ENCODE peak calls at places on chromosomes 7 and 10, in eight cellular contexts. P is mammary epithelial cell, F is T-helper 9 cell, L is HEK293T, N is hippocampal formation, Z is NCI-H1694 treated with DMSO at 0.1 percent for 48 hours, K is activated T-cell treated with anti-CD3 and anti-CD28 coated beads for 24 hours, I is HTR-8/SVneo. H is an unnamed sample.

GRCh38 chr7:43141091-43141490 is 28.6 kb downstream of the HECW1 start:
- DNase-seq in Z (no peak), L (no peak), F (no peak), I (no peak), N (no peak), P (peak; percentile 31), K (no peak), H (no peak)

GRCh38 chr10:50992356-50992866 is 81.9 kb upstream of the PRKG1 start:
- DNase-seq in Z (no peak), F (no peak), L (peak; percentile 15), N (no peak), K (no peak), P (no peak), I (no peak), H (no peak)

GRCh38 chr7:100826546-100827329 is 585 bp downstream of the EPHB4 start:
- DNase-seq in K (no peak), F (no peak), P (peak; percentile 38), I (no peak), N (no peak), L (no peak), Z (no peak), H (no peak)

GRCh38 chr7:98229441-98229840 is 18.2 kb downstream of the BHLHA15 start:
- DNase-seq in P (no peak), N (no peak), K (no peak), Z (no peak), I (no peak), F (no peak), L (no peak), H (no peak)

GRCh38 chr10:128220011-128220410 is 93.8 kb upstream of the MKI67 start:
- DNase-seq in L (no peak), N (no peak), P (no peak), I (no peak), Z (no peak), K (no peak), F (no peak), H (no peak)

GRCh38 chr7:101140339-101140699 is 13.4 kb downstream of the SERPINE1 start:
- DNase-seq in Z (no peak), F (no peak), I (no peak), N (no peak), P (peak; percentile 47), L (no peak), K (no peak), H (no peak)

GRCh38 chr10:89091501-89091900 is 100.9 kb downstream of the FAS start:
- DNase-seq in F (no peak), K (no peak), N (no peak), P (no peak), I (no peak), Z (no peak), L (no peak), H (no peak)

GRCh38 chr10:52488606-52489485 is 174.8 kb downstream of the DKK1 start:
- DNase-seq in P (peak; percentile 36), I (no peak), F (no peak), K (no peak), L (peak; percentile 42), N (no peak), Z (no peak), H (peak; percentile 1)

GRCh38 chr7:31192996-31193395 is 140.9 kb downstream of the ADCYAP1R1 start:
- DNase-seq in N (peak; percentile 40), L (peak; percentile 80), Z (peak; percentile 93), I (peak; percentile 61), P (peak; percentile 52), K (no peak), F (no peak), H (peak; percentile 69)

GRCh38 chr10:130013938-130014733 is 50.1 kb upstream of the EBF3 start:
- DNase-seq in L (no peak), N (no peak), I (no peak), K (no peak), Z (no peak), F (no peak), P (no peak), H (no peak)

GRCh38 chr7:24778543-24779282 is 21.4 kb upstream of the GSDME start:
- DNase-seq in K (no peak), L (no peak), I (no peak), Z (no peak), P (no peak), N (peak; percentile 22), F (no peak), H (no peak)

GRCh38 chr10:12019343-12019971 is 23.2 kb downstream of the UPF2 start:
- DNase-seq in L (no peak), Z (no peak), K (no peak), F (no peak), N (no peak), P (no peak), I (no peak), H (no peak)

GRCh38 chr10:129662386-129662785 is 195.3 kb downstream of the MGMT start:
- DNase-seq in Z (no peak), N (no peak), F (no peak), I (no peak), L (no peak), P (no peak), K (no peak), H (no peak)

GRCh38 chr7:144468990-144469732 is 65.7 kb upstream of the NOBOX start:
- DNase-seq in L (no peak), K (no peak), F (no peak), P (no peak), Z (no peak), I (no peak), N (no peak), H (no peak)

GRCh38 chr7:108805808-108806397 is 236.2 kb downstream of the DNAJB9 start:
- DNase-seq in K (no peak), Z (peak; percentile 56), F (no peak), P (peak; percentile 4), I (no peak), L (peak; percentile 18), N (no peak), H (no peak)

GRCh38 chr7:98338441-98338840 is 57.0 kb downstream of the BRI3 start:
- DNase-seq in I (no peak), L (no peak), K (no peak), P (no peak), Z (no peak), F (no peak), N (no peak), H (no peak)

GRCh38 chr10:13990392-13990805 is 340.3 kb downstream of the FRMD4A start:
- DNase-seq in Z (no peak), P (no peak), K (no peak), I (no peak), L (no peak), N (no peak), F (no peak), H (no peak)

GRCh38 chr7:78779788-78780187 is 673.7 kb downstream of the MAGI2 start:
- DNase-seq in N (no peak), F (no peak), I (no peak), K (no peak), Z (no peak), P (no peak), L (no peak), H (no peak)

GRCh38 chr7:42380411-42380810 is 143.4 kb upstream of the GLI3 start:
- DNase-seq in K (no peak), P (peak; percentile 13), N (no peak), L (no peak), I (no peak), Z (no peak), F (no peak), H (no peak)

GRCh38 chr10:110420401-110421193 is 77.1 kb upstream of the DUSP5 start:
- DNase-seq in F (no peak), P (peak; percentile 71), K (no peak), I (no peak), Z (no peak), N (no peak), L (no peak), H (peak; percentile 67)

GRCh38 chr10:93148476-93148875 is 74.8 kb downstream of the CYP26A1 start:
- DNase-seq in I (no peak), P (no peak), Z (no peak), F (no peak), K (no peak), N (no peak), L (no peak), H (no peak)

GRCh38 chr7:23469150-23469960 is 936 bp downstream of the IGF2BP3 start:
- DNase-seq in L (peak; percentile 18), Z (no peak), F (peak; percentile 19), N (no peak), I (no peak), P (peak; percentile 19), K (no peak), H (no peak)

GRCh38 chr7:1523838-1524237 is 6.7 kb upstream of the MAFK start:
- DNase-seq in Z (no peak), F (no peak), P (no peak), I (no peak), N (no peak), K (no peak), L (no peak), H (no peak)

GRCh38 chr10:132714096-132714721 is 71.7 kb downstream of the NKX6-2 start:
- DNase-seq in N (peak; percentile 86), K (no peak), F (no peak), L (no peak), I (no peak), P (no peak), Z (no peak), H (peak; percentile 26)

GRCh38 chr7:21944616-21945373 is 904 bp downstream of the CDCA7L start:
- DNase-seq in F (peak; percentile 1), Z (no peak), P (peak; percentile 58), N (no peak), I (no peak), L (peak; percentile 43), K (no peak), H (peak; percentile 59)

GRCh38 chr7:103073989-103074518 is 542 bp downstream of the FBXL13 start:
- DNase-seq in K (no peak), Z (no peak), F (no peak), N (no peak), L (peak; percentile 6), P (no peak), I (no peak), H (no peak)

GRCh38 chr10:128959746-128960145 is 507.3 kb upstream of the MGMT start:
- DNase-seq in I (no peak), L (no peak), P (no peak), K (no peak), F (no peak), Z (no peak), N (no peak), H (no peak)

GRCh38 chr7:37694208-37695080 is 10.9 kb downstream of the GPR141 start:
- DNase-seq in Z (no peak), K (no peak), N (no peak), L (no peak), F (no peak), P (no peak), I (no peak), H (no peak)

GRCh38 chr10:126674741-126675515 is 4.4 kb upstream of the C10orf90 start:
- DNase-seq in P (no peak), N (no peak), F (no peak), L (no peak), K (no peak), I (no peak), Z (no peak), H (no peak)

GRCh38 chr10:77856566-77856965 is 70.0 kb downstream of the DLG5 start:
- DNase-seq in Z (no peak), I (no peak), P (no peak), L (no peak), K (no peak), N (no peak), F (no peak), H (no peak)

GRCh38 chr7:158246960-158247673 is 340.5 kb downstream of the PTPRN2 start:
- DNase-seq in N (no peak), I (no peak), F (no peak), K (no peak), Z (no peak), P (no peak), L (no peak), H (no peak)

GRCh38 chr7:132249591-132249971 is 326.7 kb downstream of the PLXNA4 start:
- DNase-seq in L (peak; percentile 53), K (no peak), I (peak; percentile 10), P (peak; percentile 6), F (no peak), Z (peak; percentile 19), N (no peak), H (no peak)

H was measured in cerebellum.